ENCODE peak calls at places on chromosomes 2 and 18, in four cellular contexts. One of them, this sample, is unnamed. For H3K27me3, the result is how much of the 10 kb centered on the place peaks cover.

GRCh38 chr2:230218411-230218810 is 1.4 kb downstream of the SP110 start:
- DNase-seq in AG04450: no peak
- DNase-seq in gastrocnemius medialis: no peak
- DNase-seq in left lung: no peak
- DNase-seq in this sample: no peak

GRCh38 chr2:162333968-162334367 is 10.0 kb upstream of the GCA start:
- DNase-seq in AG04450: no peak
- DNase-seq in gastrocnemius medialis: no peak
- DNase-seq in left lung: no peak
- DNase-seq in this sample: no peak

GRCh38 chr2:82636411-82637020 is 1822.6 kb downstream of the SUCLG1 start:
- DNase-seq in AG04450: no peak
- DNase-seq in gastrocnemius medialis: no peak
- DNase-seq in left lung: no peak
- DNase-seq in this sample: no peak

GRCh38 chr2:150188177-150188576 is 299.3 kb downstream of the RND3 start:
- DNase-seq in AG04450: no peak
- DNase-seq in gastrocnemius medialis: no peak
- DNase-seq in left lung: no peak
- DNase-seq in this sample: no peak

GRCh38 chr2:222561151-222561550 is 94.7 kb downstream of the FARSB start:
- DNase-seq in AG04450: no peak
- DNase-seq in gastrocnemius medialis: no peak
- DNase-seq in left lung: no peak
- DNase-seq in this sample: no peak

GRCh38 chr2:129779783-129780182 is 199.7 kb upstream of the RAB6C start:
- DNase-seq in AG04450: no peak
- DNase-seq in gastrocnemius medialis: no peak
- DNase-seq in left lung: no peak
- DNase-seq in this sample: no peak

GRCh38 chr2:172285010-172285621 is 142.3 kb upstream of the ITGA6 start:
- DNase-seq in AG04450: peak
- DNase-seq in gastrocnemius medialis: no peak
- DNase-seq in left lung: no peak
- DNase-seq in this sample: no peak

GRCh38 chr18:31450409-31450808 is 2.9 kb downstream of the DSG3 start:
- DNase-seq in AG04450: no peak
- DNase-seq in gastrocnemius medialis: no peak
- DNase-seq in left lung: no peak
- DNase-seq in this sample: no peak

GRCh38 chr2:226552571-226553285 is 246.9 kb downstream of the IRS1 start:
- DNase-seq in AG04450: no peak
- DNase-seq in gastrocnemius medialis: no peak
- DNase-seq in left lung: no peak
- DNase-seq in this sample: no peak

GRCh38 chr2:120979921-120980320 is 244.3 kb downstream of the GLI2 start:
- DNase-seq in AG04450: no peak
- DNase-seq in gastrocnemius medialis: no peak
- DNase-seq in left lung: no peak
- DNase-seq in this sample: no peak

GRCh38 chr2:38747007-38747424 is 4.1 kb downstream of the SRSF7 start:
- DNase-seq in AG04450: no peak
- DNase-seq in gastrocnemius medialis: no peak
- DNase-seq in left lung: no peak
- DNase-seq in this sample: no peak

GRCh38 chr18:50460062-50460461 is 85.2 kb downstream of the SKA1 start:
- DNase-seq in AG04450: no peak
- DNase-seq in gastrocnemius medialis: no peak
- DNase-seq in left lung: no peak
- DNase-seq in this sample: no peak

GRCh38 chr2:225104971-225105370 is 62.7 kb upstream of the DOCK10 start:
- DNase-seq in AG04450: no peak
- DNase-seq in gastrocnemius medialis: no peak
- DNase-seq in left lung: no peak
- DNase-seq in this sample: no peak

GRCh38 chr2:166375205-166375735 is 474 bp downstream of the SCN9A start:
- DNase-seq in AG04450: no peak
- DNase-seq in gastrocnemius medialis: no peak
- DNase-seq in left lung: no peak
- DNase-seq in this sample: no peak

GRCh38 chr18:6718255-6718654 is 11.3 kb upstream of the ARHGAP28 start:
- DNase-seq in AG04450: no peak
- DNase-seq in gastrocnemius medialis: no peak
- DNase-seq in left lung: no peak
- DNase-seq in this sample: no peak
- H3K27ac ChIP-seq in AG04450: no peak
- H3K27ac ChIP-seq in gastrocnemius medialis: no peak
- H3K27ac ChIP-seq in left lung: no peak
- H3K27ac ChIP-seq in this sample: no peak

GRCh38 chr2:130834091-130834922 is 2.4 kb upstream of the ARHGEF4 start:
- DNase-seq in AG04450: no peak
- DNase-seq in gastrocnemius medialis: no peak
- DNase-seq in left lung: no peak
- DNase-seq in this sample: no peak
- H3K27me3 ChIP-seq in AG04450: under half
- H3K27me3 ChIP-seq in gastrocnemius medialis: under half
- H3K27me3 ChIP-seq in left lung: half or more
- H3K27me3 ChIP-seq in this sample: under half

DNA sequence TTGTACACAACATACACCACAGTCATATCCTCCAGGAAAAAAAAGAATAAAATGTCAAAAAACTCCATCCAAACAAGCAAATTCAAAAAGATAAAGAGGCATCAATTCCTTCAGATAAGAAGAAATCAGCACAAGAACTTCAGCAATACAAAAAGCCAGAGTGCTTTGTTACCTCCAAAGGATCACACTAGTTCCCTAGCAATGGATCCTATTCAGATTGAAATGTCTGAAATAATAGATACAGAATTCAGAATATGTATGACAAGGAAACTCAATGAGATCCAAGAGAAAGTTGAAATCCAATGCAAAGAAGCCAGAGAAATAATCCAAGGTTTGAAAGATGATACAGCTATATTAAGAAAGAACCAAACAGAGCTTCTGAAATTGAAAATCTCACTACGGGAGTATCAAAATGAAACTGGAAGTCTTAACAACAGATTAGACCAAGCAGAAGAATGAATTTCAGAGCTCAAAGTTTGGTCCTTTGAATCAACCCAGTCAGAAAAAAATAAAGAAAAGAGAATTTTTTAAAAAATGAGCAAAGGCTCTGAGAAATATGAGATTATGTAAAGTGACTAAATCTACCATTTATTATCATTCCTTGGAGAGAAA is 80.6 kb downstream of the TRABD2A start:
- DNase-seq in AG04450: no peak
- DNase-seq in gastrocnemius medialis: no peak
- DNase-seq in left lung: no peak
- DNase-seq in this sample: no peak
- H3K4me3 ChIP-seq in AG04450: no peak
- H3K4me3 ChIP-seq in gastrocnemius medialis: no peak
- H3K4me3 ChIP-seq in left lung: no peak
- H3K4me3 ChIP-seq in this sample: no peak

GRCh38 chr18:55401638-55402191 is 186.3 kb downstream of the TCF4 start:
- DNase-seq in AG04450: peak
- DNase-seq in gastrocnemius medialis: no peak
- DNase-seq in left lung: no peak
- DNase-seq in this sample: no peak
- H3K27ac ChIP-seq in AG04450: peak
- H3K27ac ChIP-seq in gastrocnemius medialis: peak
- H3K27ac ChIP-seq in left lung: peak
- H3K27ac ChIP-seq in this sample: peak

GRCh38 chr2:239897596-239898235 is 127.4 kb downstream of the NDUFA10 start:
- DNase-seq in AG04450: no peak
- DNase-seq in gastrocnemius medialis: no peak
- DNase-seq in left lung: no peak
- DNase-seq in this sample: no peak
- H3K27me3 ChIP-seq in AG04450: under half
- H3K27me3 ChIP-seq in gastrocnemius medialis: under half
- H3K27me3 ChIP-seq in left lung: under half
- H3K27me3 ChIP-seq in this sample: under half

DNA sequence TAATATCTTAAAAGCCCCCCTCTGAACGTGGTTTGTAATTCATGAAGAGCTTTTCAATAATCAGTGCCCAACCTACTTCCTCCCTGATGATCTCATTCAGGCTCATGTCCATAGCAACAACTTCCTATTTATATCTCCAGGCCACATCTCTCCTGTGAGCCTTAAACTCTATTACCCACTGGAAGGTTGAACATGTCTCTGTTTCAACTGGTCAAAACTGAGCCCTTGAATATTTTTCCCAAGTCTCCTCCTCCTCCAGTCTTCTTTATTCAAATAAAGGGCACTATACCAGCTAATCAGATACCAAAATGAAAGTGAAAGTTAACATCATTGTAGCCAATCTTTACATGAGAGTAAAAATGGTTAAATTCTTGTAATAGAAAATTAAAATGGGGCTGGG is 63.7 kb upstream of the ITGA4 start:
- DNase-seq in AG04450: no peak
- DNase-seq in gastrocnemius medialis: no peak
- DNase-seq in left lung: no peak
- DNase-seq in this sample: peak
- H3K4me3 ChIP-seq in AG04450: peak
- H3K4me3 ChIP-seq in gastrocnemius medialis: no peak
- H3K4me3 ChIP-seq in left lung: no peak
- H3K4me3 ChIP-seq in this sample: peak

GRCh38 chr18:73283032-73283431 is 415.2 kb upstream of the NETO1 start:
- DNase-seq in AG04450: no peak
- DNase-seq in gastrocnemius medialis: no peak
- DNase-seq in left lung: no peak
- DNase-seq in this sample: no peak

GRCh38 chr18:73283788-73284187 is 416.0 kb upstream of the NETO1 start:
- DNase-seq in AG04450: peak
- DNase-seq in gastrocnemius medialis: no peak
- DNase-seq in left lung: no peak
- DNase-seq in this sample: no peak

DNA sequence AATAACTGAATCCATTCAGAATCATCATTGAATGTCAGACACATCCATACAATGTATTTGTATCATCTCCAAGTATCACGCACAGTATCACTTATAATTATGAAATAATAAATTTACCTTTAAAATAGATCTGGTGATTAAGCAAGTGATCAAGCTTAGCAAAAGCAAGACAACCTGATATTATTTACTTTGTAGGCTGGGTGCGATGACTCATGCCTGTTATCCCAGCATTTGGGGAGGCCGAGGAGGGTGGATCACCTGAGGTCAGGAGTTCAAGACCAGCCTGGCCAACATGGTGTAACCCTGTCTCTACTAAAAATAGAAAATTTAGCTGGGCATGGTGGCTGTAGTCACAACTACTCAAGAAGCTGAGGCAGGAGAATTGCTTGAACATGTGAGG is 421.0 kb upstream of the NETO1 start:
- DNase-seq in AG04450: no peak
- DNase-seq in gastrocnemius medialis: no peak
- DNase-seq in left lung: no peak
- DNase-seq in this sample: no peak
- H3K27ac ChIP-seq in AG04450: no peak
- H3K27ac ChIP-seq in gastrocnemius medialis: no peak
- H3K27ac ChIP-seq in left lung: no peak
- H3K27ac ChIP-seq in this sample: no peak

DNA sequence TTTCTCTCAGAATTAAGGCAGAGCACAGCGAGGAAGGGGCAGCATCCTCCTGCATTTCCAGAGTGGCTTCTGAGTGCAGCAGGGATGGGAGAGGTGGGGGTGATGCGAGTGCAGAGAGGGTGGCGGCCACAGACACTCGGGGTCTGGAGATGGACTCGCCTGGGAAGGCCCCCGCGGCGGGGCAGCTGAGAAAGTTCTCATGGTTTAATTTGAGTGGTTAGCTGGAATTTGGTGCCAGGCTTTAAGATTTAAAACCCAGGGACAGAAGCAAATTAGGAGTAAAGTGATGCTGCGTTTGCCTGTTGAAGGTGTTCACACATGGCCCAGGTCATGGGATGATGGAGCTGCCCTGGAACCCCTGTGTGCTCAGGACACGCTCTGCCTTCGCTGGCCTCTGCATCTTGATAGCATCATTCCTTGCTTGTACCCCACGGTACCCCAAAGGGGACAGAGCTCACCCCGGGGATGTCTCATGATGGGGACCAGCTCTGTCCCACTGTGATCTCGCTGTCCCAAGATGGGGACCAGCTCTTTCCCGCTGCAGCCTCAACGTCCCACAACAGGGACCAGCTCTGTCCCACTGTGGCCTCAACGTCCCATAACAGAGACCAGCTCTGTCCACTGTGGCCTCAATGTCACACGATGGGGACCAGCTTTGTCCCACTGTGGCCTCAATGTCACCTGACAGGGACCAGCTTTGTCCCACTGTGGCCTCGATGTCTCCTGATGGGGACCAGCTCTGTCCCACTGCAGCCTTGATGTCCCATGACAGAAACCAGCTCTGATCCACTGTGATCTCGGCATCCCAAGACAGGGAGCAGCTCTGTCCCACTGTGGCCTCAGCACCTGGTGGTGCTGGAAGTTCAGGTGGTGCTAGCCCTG is 27.5 kb downstream of the TMEM18 start:
- DNase-seq in AG04450: no peak
- DNase-seq in gastrocnemius medialis: no peak
- DNase-seq in left lung: no peak
- DNase-seq in this sample: no peak
- H3K27me3 ChIP-seq in AG04450: under half
- H3K27me3 ChIP-seq in gastrocnemius medialis: under half
- H3K27me3 ChIP-seq in left lung: under half
- H3K27me3 ChIP-seq in this sample: under half